ENCODE peak calls at places on chromosomes 5 and 9, in ten cellular contexts. Y, V, R, W, H, B, F, S, T and C are unnamed samples.

GRCh38 chr5:73274121-73274520 is 101.1 kb downstream of the TMEM174 start:
- DNase-seq in R (no peak), F (no peak), T (peak), H (no peak), W (no peak), V (no peak), S (no peak), B (no peak), Y (no peak), C (no peak)

GRCh38 chr5:148107608-148108007 is 43.8 kb downstream of the SPINK5 start:
- DNase-seq in R (no peak), B (no peak), W (no peak), V (no peak), F (peak), S (no peak), Y (peak), T (no peak), H (no peak), C (no peak)

GRCh38 chr9:15142903-15143534 is 164.0 kb downstream of the TTC39B start:
- DNase-seq in F (peak), S (peak), W (peak), Y (peak), H (peak), R (no peak), T (peak), B (no peak), V (peak), C (no peak)

GRCh38 chr9:93958875-93959682 is 3.9 kb upstream of the BARX1 start:
- DNase-seq in H (peak), Y (no peak), F (no peak), V (peak), B (no peak), T (peak), S (no peak), R (no peak), W (no peak), C (no peak)

GRCh38 chr9:114677418-114677817 is 4.6 kb downstream of the TEX48 start:
- DNase-seq in W (no peak), T (peak), S (peak), V (peak), Y (no peak), F (peak), R (no peak), B (no peak), H (peak), C (peak)

GRCh38 chr9:108953983-108954574 is 19.9 kb downstream of the ABITRAM start:
- DNase-seq in V (peak), R (no peak), H (peak), T (peak), F (peak), S (peak), B (no peak), W (peak), Y (peak), C (peak)

GRCh38 chr9:108033976-108034964 is 544.7 kb upstream of the KLF4 start:
- DNase-seq in H (peak), F (no peak), T (peak), V (peak), Y (no peak), R (no peak), S (peak), B (no peak), W (no peak), C (peak)

GRCh38 chr9:104177003-104177611 is 83.0 kb downstream of the SMC2 start:
- DNase-seq in R (no peak), F (peak), B (no peak), S (no peak), H (peak), V (peak), T (no peak), Y (peak), W (peak), C (no peak)

GRCh38 chr5:81269751-81270686 is 31.4 kb upstream of the ZCCHC9 start:
- DNase-seq in V (peak), R (no peak), B (no peak), F (no peak), Y (no peak), T (no peak), H (no peak), W (no peak), S (no peak), C (no peak)

GRCh38 chr5:39369123-39369815 is 5.0 kb upstream of the C9 start:
- DNase-seq in V (no peak), Y (no peak), T (no peak), F (no peak), B (no peak), R (no peak), H (no peak), S (no peak), W (no peak), C (no peak)

GRCh38 chr5:67774153-67774552 is 441.4 kb upstream of the PIK3R1 start:
- DNase-seq in B (no peak), Y (no peak), F (no peak), S (no peak), H (peak), V (peak), W (no peak), T (peak), R (no peak), C (no peak)

GRCh38 chr9:31119882-31120481 is 1264.5 kb upstream of the ACO1 start:
- DNase-seq in F (peak), T (peak), S (no peak), Y (peak), R (no peak), H (peak), V (peak), W (peak), B (peak), C (no peak)

GRCh38 chr9:18343799-18344198 is 130.2 kb upstream of the ADAMTSL1 start:
- DNase-seq in B (no peak), F (no peak), Y (no peak), H (peak), T (peak), W (no peak), V (peak), S (no peak), R (no peak), C (peak)

GRCh38 chr9:137691648-137692357 is 73.0 kb downstream of the EHMT1 start:
- DNase-seq in S (no peak), W (no peak), T (no peak), B (no peak), V (no peak), H (no peak), F (no peak), R (peak), Y (no peak), C (no peak)

GRCh38 chr9:112540800-112541199 is 54.2 kb downstream of the KIAA1958 start:
- DNase-seq in Y (no peak), T (no peak), F (no peak), V (no peak), B (no peak), H (no peak), W (no peak), R (no peak), S (no peak), C (no peak)

GRCh38 chr5:82480331-82480730 is 202.2 kb upstream of the RPS23 start:
- DNase-seq in S (no peak), F (peak), H (no peak), W (no peak), T (no peak), V (no peak), Y (no peak), R (no peak), B (no peak), C (no peak)

GRCh38 chr5:137825165-137825564 is 42.5 kb upstream of the MYOT start:
- DNase-seq in H (no peak), W (no peak), B (no peak), T (peak), R (no peak), V (peak), Y (no peak), F (no peak), S (no peak), C (no peak)

GRCh38 chr9:121744687-121745395 is 93.4 kb downstream of the DAB2IP start:
- DNase-seq in B (no peak), W (no peak), V (peak), R (no peak), S (no peak), T (peak), H (no peak), Y (no peak), F (peak), C (no peak)

GRCh38 chr9:70479880-70480291 is 65.4 kb upstream of the KLF9 start:
- DNase-seq in H (peak), S (no peak), T (peak), B (no peak), F (no peak), R (no peak), Y (no peak), W (no peak), V (peak), C (no peak)

GRCh38 chr9:73773896-73774295 is 622.2 kb downstream of the ANXA1 start:
- DNase-seq in B (no peak), S (no peak), F (no peak), R (no peak), V (no peak), T (peak), Y (no peak), W (no peak), H (peak), C (no peak)

GRCh38 chr9:8627944-8628679 is 828.5 kb upstream of the DMAC1 start:
- DNase-seq in T (no peak), Y (no peak), H (peak), R (no peak), B (no peak), W (no peak), V (peak), S (no peak), F (no peak), C (peak)

GRCh38 chr9:134601764-134602163 is 39.8 kb upstream of the COL5A1 start:
- DNase-seq in B (no peak), F (no peak), W (no peak), T (peak), S (no peak), V (peak), H (peak), Y (no peak), R (no peak), C (no peak)

GRCh38 chr9:77854258-77854915 is 177.2 kb downstream of the GNAQ start:
- DNase-seq in Y (no peak), B (no peak), R (no peak), H (no peak), F (no peak), V (no peak), S (no peak), W (no peak), T (no peak), C (no peak)

GRCh38 chr5:40879163-40879942 is 29.9 kb upstream of the C7 start:
- DNase-seq in T (peak), S (no peak), V (peak), B (no peak), R (no peak), W (peak), Y (peak), F (peak), H (peak), C (no peak)

GRCh38 chr9:77486463-77486862 is 161.7 kb downstream of the GNA14 start:
- DNase-seq in T (no peak), S (no peak), W (no peak), Y (no peak), R (no peak), F (no peak), H (no peak), V (no peak), B (no peak), C (no peak)

GRCh38 chr5:115838885-115839518 is 2.4 kb downstream of the ATG12 start:
- DNase-seq in S (no peak), B (no peak), T (peak), H (peak), V (peak), W (peak), F (peak), R (peak), Y (peak), C (no peak)

GRCh38 chr5:165786073-165786472 is 2280.7 kb downstream of the MAT2B start:
- DNase-seq in F (no peak), V (no peak), Y (no peak), B (no peak), S (no peak), H (no peak), W (no peak), R (no peak), T (no peak), C (no peak)

GRCh38 chr5:52787600-52788504 is at the start of the genes ITGA1 and PELO:
- DNase-seq in R (peak), F (peak), B (peak), T (peak), S (no peak), Y (peak), V (peak), H (peak), W (peak), C (peak)

GRCh38 chr9:126328415-126328814 is 1.8 kb downstream of the MVB12B start:
- DNase-seq in B (no peak), T (no peak), V (no peak), W (no peak), F (no peak), S (no peak), H (no peak), R (no peak), Y (no peak), C (no peak)

GRCh38 chr9:21015122-21015815 is 16.2 kb downstream of the HACD4 start:
- DNase-seq in B (no peak), S (no peak), R (no peak), F (no peak), V (peak), W (no peak), T (peak), H (peak), Y (no peak), C (no peak)
- TF ChIP-seq CTCF in B (no peak), S (no peak), R (no peak), F (no peak), V (no peak), W (no peak), T (no peak), H (no peak), Y (no peak), C (no peak)

DNA sequence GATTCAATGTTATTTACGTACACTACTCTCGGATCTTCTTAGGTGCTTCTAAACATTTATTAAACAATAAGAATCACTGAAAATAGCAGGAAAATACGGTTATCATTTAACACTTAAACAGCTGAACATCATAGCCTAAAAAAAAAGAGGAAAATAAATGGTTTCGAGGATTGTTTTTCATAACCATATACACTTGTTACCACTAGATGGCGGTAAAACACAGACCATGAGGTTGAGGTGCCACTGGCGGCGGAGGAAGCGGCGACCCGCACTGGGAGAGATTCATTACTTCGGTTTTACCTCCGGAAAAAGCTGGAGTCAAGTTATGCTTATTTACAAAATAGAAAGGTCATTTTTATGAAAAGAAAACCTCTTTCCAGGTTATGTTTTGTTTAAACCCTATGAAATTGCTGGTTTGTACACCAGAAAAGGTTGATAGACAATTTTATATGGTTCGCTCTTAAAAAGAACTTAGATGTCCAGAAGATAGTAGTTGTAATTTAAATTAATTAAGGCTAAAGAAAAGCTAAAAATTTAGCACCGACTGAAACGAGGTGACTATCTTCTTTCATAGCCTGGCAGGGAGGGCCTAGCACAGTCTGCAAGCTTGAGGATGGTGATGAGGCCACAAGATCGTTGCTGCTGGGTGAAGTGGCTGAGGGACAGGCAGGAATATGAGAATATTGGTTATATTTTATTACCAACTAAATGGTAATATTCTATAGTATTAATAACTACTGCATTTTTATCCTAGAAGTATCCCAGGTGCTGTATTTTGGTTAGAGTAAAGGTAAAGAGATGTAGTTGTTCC is 605.7 kb downstream of the RAB3C start:
- DNase-seq in R (peak), B (peak), W (peak), S (no peak), F (peak), Y (peak), V (peak), T (peak), H (peak), C (no peak)
- H3K4me3 ChIP-seq in R (peak), B (no peak), W (no peak), S (no peak), F (no peak), Y (peak), V (peak), T (peak), H (no peak), C (no peak)

DNA sequence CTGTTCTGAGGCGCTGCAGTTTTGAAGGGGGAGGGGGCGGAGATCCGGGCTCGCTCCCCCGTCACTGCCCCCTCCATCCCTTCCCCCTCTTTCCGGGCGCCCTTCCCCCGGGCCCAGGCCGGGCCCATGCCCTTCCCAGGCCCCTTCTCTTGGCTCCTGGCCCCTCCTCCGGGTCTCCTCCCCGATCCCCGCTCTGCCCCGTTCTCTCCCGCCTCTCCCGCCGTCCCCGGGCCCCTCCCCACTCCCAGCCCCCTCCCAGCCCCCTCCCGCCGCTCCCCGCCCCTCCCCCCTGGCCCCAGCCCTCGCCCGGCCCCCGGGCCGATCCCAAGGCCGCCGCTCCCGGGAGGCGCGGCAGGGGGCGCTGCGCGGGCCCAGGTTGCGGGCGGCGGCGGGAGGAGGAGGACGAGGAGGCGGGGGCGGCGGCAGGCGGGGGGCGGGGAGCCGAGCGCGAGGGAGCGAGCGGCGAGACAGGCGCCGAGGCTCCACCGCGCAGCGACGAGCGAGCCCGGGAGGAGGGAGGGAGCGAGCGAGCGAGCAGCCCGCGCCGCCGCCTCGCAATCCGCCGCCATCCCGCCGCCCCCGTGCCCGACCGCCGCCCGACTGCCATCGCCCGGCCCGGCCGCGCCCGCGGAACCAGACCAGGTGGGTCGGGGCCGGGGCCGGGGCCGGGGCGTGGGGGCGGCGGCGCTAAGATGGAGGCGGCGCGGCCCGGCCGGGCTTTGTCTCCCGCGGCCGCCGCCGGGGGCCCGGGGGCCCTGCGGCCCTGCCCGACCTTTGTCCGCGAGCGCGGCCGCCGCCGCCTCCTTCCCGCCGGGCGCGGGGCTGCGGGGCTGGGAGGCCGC is at the start of gene PRRC2B:
- DNase-seq in S (no peak), H (peak), R (peak), Y (peak), T (peak), V (peak), F (peak), W (peak), B (peak), C (no peak)
- TF ChIP-seq CTCF in S (peak), H (peak), R (peak), Y (peak), T (no peak), V (peak), F (peak), W (peak), B (peak), C (peak)

GRCh38 chr5:179262126-179262920 is 82.9 kb downstream of the ADAMTS2 start:
- DNase-seq in R (peak), V (no peak), B (no peak), H (no peak), Y (no peak), S (no peak), F (no peak), W (no peak), T (no peak), C (no peak)
- H3K4me3 ChIP-seq in R (no peak), V (no peak), B (no peak), H (no peak), Y (no peak), S (no peak), F (no peak), W (no peak), T (no peak), C (no peak)

DNA sequence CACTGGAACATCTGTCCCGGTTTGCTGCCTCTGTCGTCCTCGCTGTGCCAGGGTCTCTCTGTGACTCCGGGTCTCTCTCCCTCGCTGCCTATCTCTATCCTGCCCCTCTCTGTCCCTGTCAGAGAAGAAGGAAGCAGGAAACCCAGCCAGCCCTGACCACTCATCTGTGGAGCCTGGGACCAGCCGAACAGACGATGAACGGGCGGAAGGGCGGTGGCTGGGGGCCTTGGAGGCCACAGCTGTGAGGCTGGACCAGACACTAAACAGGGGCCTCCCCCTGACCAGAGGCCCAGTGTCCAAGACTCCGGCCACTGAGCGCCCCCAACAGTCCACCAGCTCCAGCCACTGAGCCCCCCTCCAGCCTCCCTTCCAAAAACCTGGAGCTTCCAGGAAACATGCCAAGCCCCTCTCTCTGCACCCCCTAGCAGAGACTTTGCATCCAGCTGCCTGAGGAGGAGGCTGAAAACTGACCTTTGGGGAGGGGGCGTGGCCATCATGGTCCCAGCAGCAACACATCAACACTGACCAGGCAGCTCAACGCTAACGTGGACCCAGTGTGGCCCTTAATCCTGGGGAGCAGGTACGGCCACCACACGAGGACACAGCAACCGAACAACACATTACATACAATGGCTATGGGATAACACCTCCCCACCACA is 23.2 kb downstream of the CNTFR start:
- DNase-seq in W (no peak), B (no peak), S (no peak), V (no peak), H (no peak), F (no peak), T (no peak), Y (no peak), R (no peak), C (no peak)
- TF ChIP-seq CTCF in W (no peak), B (no peak), S (no peak), V (no peak), H (no peak), F (no peak), T (no peak), Y (no peak), R (no peak), C (no peak)

DNA sequence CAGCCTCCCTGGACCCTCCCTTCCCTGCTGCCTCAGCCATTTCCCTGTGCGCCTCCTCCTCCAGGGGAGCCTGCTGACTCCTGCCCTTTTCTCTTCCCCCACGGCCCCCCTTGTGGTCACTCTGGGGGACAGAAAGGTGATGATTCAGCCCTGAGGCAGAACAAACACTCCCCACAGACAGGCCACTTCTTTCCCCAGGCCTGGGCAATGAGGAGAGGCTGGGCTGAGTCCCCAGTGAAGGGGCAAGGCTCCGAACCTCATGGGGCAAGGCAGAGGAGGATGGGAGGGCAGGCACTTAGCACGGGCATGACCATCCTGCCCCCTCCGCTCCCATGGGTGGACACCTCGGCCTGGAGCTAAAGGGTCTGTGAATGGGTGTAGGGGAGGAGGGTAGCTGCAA is 21.0 kb downstream of the CSF1R start:
- DNase-seq in B (no peak), H (peak), T (peak), R (peak), V (peak), F (no peak), W (no peak), S (no peak), Y (no peak), C (no peak)
- H3K4me3 ChIP-seq in B (no peak), H (no peak), T (no peak), R (no peak), V (no peak), F (no peak), W (no peak), S (no peak), Y (no peak), C (no peak)

GRCh38 chr5:149265559-149265958 is 6.1 kb upstream of the AFAP1L1 start:
- DNase-seq in V (peak), S (no peak), F (peak), B (no peak), R (no peak), T (peak), W (no peak), Y (no peak), H (peak), C (no peak)
- TF ChIP-seq CTCF in V (peak), S (peak), F (peak), B (no peak), R (no peak), T (peak), W (no peak), Y (peak), H (peak), C (peak)